ENCODE peak calls at places on chromosomes 4 and X, in four cellular contexts. L is GM12878, C is K562, J is HepG2. A is an unnamed sample.

GRCh38 chrX:48945517-48946348 is 11.7 kb downstream of the OTUD5 start:
- DNase-seq in L (no peak), C (peak), J (peak), A (peak)

GRCh38 chrX:46298821-46299220 is 246.4 kb downstream of the ZNF674 start:
- DNase-seq in L (no peak), C (no peak), J (no peak), A (no peak)

GRCh38 chrX:17535229-17535628 is 160.2 kb downstream of the NHS start:
- DNase-seq in L (no peak), C (peak), J (peak), A (peak)

GRCh38 chrX:57132046-57132445 is 5.2 kb downstream of the SPIN2A start:
- DNase-seq in L (no peak), C (no peak), J (no peak), A (no peak)

GRCh38 chrX:65745992-65746391 is 78.5 kb downstream of the MSN start:
- DNase-seq in L (no peak), C (peak), J (no peak), A (no peak)

GRCh38 chr4:184459413-184459812 is 14.9 kb downstream of the IRF2 start:
- DNase-seq in L (no peak), C (no peak), J (no peak), A (no peak)

GRCh38 chr4:7854697-7855370 is 84.8 kb downstream of the AFAP1 start:
- DNase-seq in L (peak), C (no peak), J (no peak), A (no peak)

GRCh38 chrX:123731987-123732678 is 719 bp downstream of the THOC2 start:
- DNase-seq in L (no peak), C (peak), J (no peak), A (peak)

GRCh38 chr4:164706675-164707074 is 47.3 kb upstream of the SMIM31 start:
- DNase-seq in L (no peak), C (no peak), J (no peak), A (peak)

GRCh38 chr4:8278421-8279287 is 9.1 kb downstream of the HTRA3 start:
- DNase-seq in L (no peak), C (no peak), J (no peak), A (no peak)

GRCh38 chrX:39840141-39841126 is 257.3 kb downstream of the BCOR start:
- DNase-seq in L (no peak), C (no peak), J (no peak), A (no peak)

GRCh38 chrX:97847885-97848679 is 964.4 kb downstream of the RPA4 start:
- DNase-seq in L (no peak), C (no peak), J (no peak), A (no peak)

GRCh38 chr4:76605099-76605563 is 170.1 kb downstream of the SHROOM3 start:
- DNase-seq in L (no peak), C (no peak), J (no peak), A (no peak)

GRCh38 chrX:49185062-49185394 is 1.1 kb downstream of the PRICKLE3 start:
- DNase-seq in L (no peak), C (peak), J (no peak), A (no peak)

GRCh38 chr4:174305961-174306360 is 22.2 kb downstream of the CEP44 start:
- DNase-seq in L (no peak), C (no peak), J (no peak), A (no peak)

GRCh38 chr4:166290426-166290825 is 417.4 kb downstream of the TLL1 start:
- DNase-seq in L (no peak), C (no peak), J (no peak), A (no peak)

GRCh38 chr4:81508786-81509574 is 37.3 kb upstream of the RASGEF1B start:
- DNase-seq in L (no peak), C (no peak), J (no peak), A (no peak)

GRCh38 chr4:101500742-101501141 is 153.4 kb upstream of the PPP3CA start:
- DNase-seq in L (no peak), C (no peak), J (no peak), A (no peak)

GRCh38 chr4:6239968-6240367 is 29.7 kb upstream of the WFS1 start:
- DNase-seq in L (no peak), C (no peak), J (no peak), A (no peak)

GRCh38 chr4:108029321-108029720 is 39.6 kb downstream of the HADH start:
- DNase-seq in L (no peak), C (no peak), J (no peak), A (no peak)

GRCh38 chrX:110944323-110944761 is 148.7 kb upstream of the CHRDL1 start:
- DNase-seq in L (no peak), C (no peak), J (no peak), A (peak)

GRCh38 chr4:73869130-73870055 is at the start of gene CXCL1:
- DNase-seq in L (no peak), C (peak), J (no peak), A (peak)

GRCh38 chr4:184596044-184596616 is 53.1 kb downstream of the CASP3 start:
- DNase-seq in L (no peak), C (no peak), J (no peak), A (no peak)

GRCh38 chr4:13559414-13559813 is 15.1 kb upstream of the NKX3-2 start:
- DNase-seq in L (no peak), C (no peak), J (no peak), A (no peak)

GRCh38 chr4:114263233-114263632 is 283.8 kb upstream of the ARSJ start:
- DNase-seq in L (no peak), C (no peak), J (no peak), A (no peak)

GRCh38 chr4:30856795-30857564 is 136.8 kb downstream of the PCDH7 start:
- DNase-seq in L (no peak), C (no peak), J (no peak), A (no peak)

GRCh38 chrX:11787564-11787963 is 29.5 kb downstream of the MSL3 start:
- DNase-seq in L (no peak), C (peak), J (peak), A (peak)
- TF ChIP-seq NR2C2 in L (no peak), C (no peak), J (no peak), A (no peak)

DNA sequence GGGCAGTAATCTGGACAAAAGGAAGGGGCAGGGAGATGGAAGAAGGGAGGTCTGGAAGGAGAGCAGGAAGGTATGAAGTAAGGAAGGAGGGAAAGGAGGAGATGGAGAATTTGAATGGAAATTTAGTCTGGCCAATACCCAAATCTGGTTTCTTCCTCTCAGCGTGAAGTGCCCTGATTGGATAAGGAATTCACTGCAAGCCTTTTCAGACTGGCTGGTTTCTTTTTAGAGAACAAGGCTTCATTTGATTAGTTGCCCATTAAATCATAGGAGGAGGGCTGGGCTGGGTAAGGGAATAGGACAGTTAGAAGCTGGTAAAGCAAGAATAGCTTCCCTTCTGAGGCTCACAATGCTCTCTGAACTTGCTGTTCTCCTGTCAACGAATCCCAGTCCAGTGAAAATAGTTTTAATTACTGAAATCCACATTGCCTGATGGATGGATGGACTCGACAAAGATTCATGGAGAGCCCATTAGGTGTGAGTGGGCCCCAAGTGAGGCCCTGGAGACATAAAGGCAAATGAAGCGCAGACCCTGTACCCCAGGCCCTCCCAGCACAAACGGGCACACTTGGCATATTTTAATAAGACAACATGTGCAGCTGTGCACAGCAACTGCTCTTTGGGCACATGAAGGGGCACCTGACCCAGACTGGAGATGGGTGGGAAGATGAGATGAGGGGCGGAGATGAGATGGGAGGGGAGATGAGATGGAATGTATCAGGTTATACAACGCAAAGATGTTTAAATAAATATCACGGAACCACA is 347.1 kb upstream of the GATB start:
- DNase-seq in L (no peak), C (no peak), J (no peak), A (no peak)
- TF ChIP-seq NR2C2 in L (no peak), C (no peak), J (no peak), A (no peak)

GRCh38 chr4:99090511-99090910 is 1.9 kb upstream of the ADH5 start:
- DNase-seq in L (no peak), C (no peak), J (no peak), A (no peak)

GRCh38 chr4:99088485-99089365 is at the start of gene ADH5:
- DNase-seq in L (peak), C (peak), J (peak), A (peak)

GRCh38 chr4:99087887-99088484 is 602 bp downstream of the ADH5 start:
- DNase-seq in L (no peak), C (peak), J (peak), A (peak)

GRCh38 chr4:99091174-99091573 is 2.6 kb upstream of the ADH5 start:
- DNase-seq in L (no peak), C (peak), J (no peak), A (no peak)
- TF ChIP-seq NR2C2 in L (no peak), C (no peak), J (no peak), A (no peak)

DNA sequence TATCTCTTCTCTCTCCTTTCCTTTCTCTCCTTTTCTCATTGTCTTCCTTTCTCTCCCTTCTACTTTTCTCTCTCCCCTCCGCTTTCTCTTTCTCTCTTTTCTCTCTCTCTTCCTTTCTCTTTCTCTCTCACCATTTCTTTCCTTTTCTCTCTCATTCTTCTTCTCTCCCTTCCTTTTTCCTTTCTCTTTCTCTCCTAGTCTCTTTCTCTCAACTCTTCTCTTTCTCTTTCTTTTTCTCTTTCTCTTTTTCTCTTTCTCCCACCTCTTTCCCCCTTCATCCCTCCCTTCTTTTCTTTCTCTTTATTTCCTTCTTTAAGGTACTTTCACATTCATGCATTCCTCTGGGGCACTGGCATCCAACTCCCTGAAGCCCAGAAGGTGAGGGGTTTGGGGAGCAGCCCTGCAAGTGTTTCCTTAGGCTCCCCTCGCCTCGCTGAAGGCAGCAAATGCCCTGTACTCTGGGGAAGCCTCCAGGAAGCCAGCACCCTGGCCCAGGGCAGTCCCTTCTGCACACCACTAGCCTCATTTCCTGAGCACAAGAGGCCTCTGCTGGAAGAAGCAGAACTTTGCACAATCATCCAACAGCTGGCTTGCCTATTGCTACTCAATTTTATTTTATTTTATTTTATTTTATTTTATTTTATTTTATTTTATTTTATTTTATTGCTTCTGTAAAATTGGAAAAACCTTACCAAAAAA is 124.2 kb downstream of the NFKB1 start:
- DNase-seq in L (no peak), C (peak), J (peak), A (peak)
- TF ChIP-seq NR2C2 in L (no peak), C (no peak), J (no peak), A (no peak)

GRCh38 chr4:128811571-128812359 is 2.3 kb downstream of the JADE1 start:
- DNase-seq in L (no peak), C (peak), J (peak), A (peak)

GRCh38 chr4:128812360-128812958 is 3.0 kb downstream of the JADE1 start:
- DNase-seq in L (no peak), C (peak), J (peak), A (peak)

GRCh38 chr4:128810331-128810870 is 901 bp downstream of the JADE1 start:
- DNase-seq in L (no peak), C (peak), J (peak), A (no peak)

GRCh38 chr4:128809477-128810330 is at the start of gene JADE1:
- DNase-seq in L (no peak), C (peak), J (peak), A (peak)

GRCh38 chr4:128810871-128811570 is 1.5 kb downstream of the JADE1 start:
- DNase-seq in L (no peak), C (peak), J (peak), A (peak)
- TF ChIP-seq NR2C2 in L (no peak), C (no peak), J (peak), A (no peak)

GRCh38 chrX:136031626-136032025 is 46.4 kb downstream of the SLC9A6 start:
- DNase-seq in L (no peak), C (no peak), J (no peak), A (no peak)

GRCh38 chrX:136032370-136032769 is 47.1 kb downstream of the SLC9A6 start:
- DNase-seq in L (no peak), C (no peak), J (no peak), A (no peak)

GRCh38 chrX:136030357-136031225 is 45.4 kb downstream of the SLC9A6 start:
- DNase-seq in L (no peak), C (no peak), J (no peak), A (no peak)

GRCh38 chrX:136035663-136036062 is 50.4 kb downstream of the SLC9A6 start:
- DNase-seq in L (no peak), C (no peak), J (peak), A (no peak)

GRCh38 chrX:136034622-136035021 is 49.4 kb downstream of the SLC9A6 start:
- DNase-seq in L (no peak), C (no peak), J (no peak), A (no peak)
- TF ChIP-seq NR2C2 in L (no peak), C (no peak), J (no peak), A (no peak)

DNA sequence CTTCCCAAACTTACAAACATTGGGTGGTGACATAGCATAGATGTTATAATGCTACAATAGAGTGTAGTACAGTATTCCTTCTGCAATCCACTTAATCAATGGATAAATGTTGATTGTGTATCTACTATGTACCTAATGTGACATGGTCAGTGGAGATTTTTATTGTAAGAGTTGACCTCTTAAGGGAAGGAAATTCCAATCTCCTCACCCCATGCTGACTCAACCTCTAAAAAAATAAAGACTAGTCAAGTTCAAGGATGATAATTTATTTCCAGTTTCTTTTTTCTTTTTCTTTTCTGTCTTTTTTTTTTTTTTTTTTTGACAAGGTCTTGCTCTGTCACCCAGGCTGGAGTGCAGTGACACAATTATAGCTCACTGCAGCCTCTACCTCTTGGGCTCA is 206.5 kb upstream of the STS start:
- DNase-seq in L (no peak), C (no peak), J (no peak), A (no peak)
- TF ChIP-seq NR2C2 in L (no peak), C (no peak), J (no peak), A (no peak)

DNA sequence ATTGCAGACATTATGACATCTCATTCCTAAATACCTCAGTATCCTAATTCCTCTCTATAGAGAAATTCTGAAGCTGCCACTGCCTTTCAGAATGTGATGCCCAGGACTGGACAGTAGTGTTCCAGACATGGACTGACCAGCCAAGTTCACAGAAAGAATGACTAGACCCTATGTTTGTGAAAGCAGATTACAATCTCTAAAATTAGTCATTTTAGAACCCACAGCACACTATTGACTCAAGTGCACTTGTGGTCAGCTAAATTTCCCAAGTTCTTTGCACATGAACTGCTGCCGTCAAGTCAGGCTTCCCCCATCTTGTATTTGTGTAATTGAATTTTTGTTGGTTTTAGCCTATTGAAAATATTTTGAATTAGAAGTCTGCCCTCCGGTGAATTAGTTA is 81.0 kb upstream of the ESX1 start:
- DNase-seq in L (no peak), C (no peak), J (no peak), A (no peak)
- TF ChIP-seq NR2C2 in L (no peak), C (no peak), J (no peak), A (no peak)

DNA sequence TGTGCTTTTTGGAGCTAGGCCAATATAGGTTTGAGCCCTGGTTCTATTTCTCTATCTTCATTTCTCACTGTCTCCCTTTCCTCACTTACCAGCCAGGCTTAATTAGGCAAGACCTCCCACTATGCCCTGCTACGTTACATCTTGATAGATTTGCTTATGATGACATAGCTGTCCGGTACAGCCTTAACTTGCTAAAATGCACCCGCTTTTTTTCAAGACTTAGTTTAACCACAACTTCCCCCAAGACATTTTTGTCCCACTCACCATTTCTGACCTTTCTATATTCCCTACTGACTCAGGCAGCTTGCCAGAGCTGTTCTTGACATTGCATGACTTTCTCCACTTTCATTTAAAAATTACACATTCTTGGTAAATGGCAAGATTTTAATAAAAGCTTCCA is 152.6 kb downstream of the MID1 start:
- DNase-seq in L (no peak), C (no peak), J (no peak), A (no peak)
- TF ChIP-seq NR2C2 in L (no peak), C (no peak), J (no peak), A (no peak)

A was measured in WTC11.